ENCODE peak calls at places on chromosomes 11 and 22, in five cellular contexts. I is Right ventricle myocardium superior, Y is RWPE1, G is NCI-H1092 treated with DMSO at 0.1 percent for 48 hours, Z is natural killer cell. L is an unnamed sample.

GRCh38 chr22:33717694-33718396 is 202.4 kb downstream of the LARGE1 start:
- DNase-seq in Z (no peak), Y (no peak), G (no peak), I (peak), L (no peak)

GRCh38 chr22:36212896-36213295 is 11.3 kb upstream of the APOL4 start:
- DNase-seq in Z (no peak), G (no peak), I (peak), Y (no peak), L (no peak)

GRCh38 chr11:383431-383830 is 10.6 kb upstream of the PKP3 start:
- DNase-seq in Z (no peak), I (no peak), G (no peak), Y (no peak), L (no peak)

GRCh38 chr11:121445071-121445768 is 6.9 kb upstream of the SORL1 start:
- DNase-seq in Y (no peak), G (no peak), Z (no peak), I (no peak), L (no peak)

GRCh38 chr11:82701847-82702520 is 31.7 kb downstream of the FAM181B start:
- DNase-seq in I (no peak), G (peak), Y (peak), Z (no peak), L (peak)

GRCh38 chr11:111063711-111064110 is 181.8 kb upstream of the POU2AF2 start:
- DNase-seq in G (no peak), Y (peak), I (no peak), Z (no peak), L (peak)

GRCh38 chr11:113493205-113493604 is 18.0 kb upstream of the DRD2 start:
- DNase-seq in G (no peak), Z (no peak), I (no peak), Y (no peak), L (no peak)

GRCh38 chr11:59172345-59173079 is 580 bp downstream of the DTX4 start:
- DNase-seq in Y (no peak), Z (peak), I (no peak), G (no peak), L (no peak)

GRCh38 chr11:3157381-3158130 is 7.6 kb downstream of the OSBPL5 start:
- DNase-seq in G (no peak), Z (peak), I (peak), Y (no peak), L (no peak)

GRCh38 chr11:10456519-10456918 is 1.5 kb downstream of the AMPD3 start:
- DNase-seq in I (no peak), G (peak), Y (no peak), Z (no peak), L (peak)

GRCh38 chr11:105609341-105609781 is 512 bp upstream of the GRIA4 start:
- DNase-seq in I (no peak), Y (peak), G (peak), Z (no peak), L (peak)

GRCh38 chr22:43171019-43171491 is 15.9 kb downstream of the TTLL12 start:
- DNase-seq in Y (no peak), G (no peak), Z (no peak), I (peak), L (no peak)

GRCh38 chr11:3041699-3042098 is 15.5 kb downstream of the CARS1 start:
- DNase-seq in Z (no peak), Y (no peak), I (peak), G (no peak), L (no peak)

GRCh38 chr11:7651140-7651551 is 22.2 kb downstream of the CYB5R2 start:
- DNase-seq in Y (no peak), G (no peak), I (no peak), Z (no peak), L (no peak)

GRCh38 chr11:79208126-79208525 is 232.7 kb downstream of the TENM4 start:
- DNase-seq in Y (no peak), Z (no peak), I (no peak), G (no peak), L (no peak)

GRCh38 chr11:20601221-20601914 is 2.0 kb downstream of the SLC6A5 start:
- DNase-seq in I (no peak), Z (no peak), Y (no peak), G (no peak), L (no peak)

GRCh38 chr11:34824425-34824824 is 91.8 kb downstream of the APIP start:
- DNase-seq in G (peak), I (no peak), Y (no peak), Z (no peak), L (no peak)

GRCh38 chr11:15584158-15584557 is 469.4 kb downstream of the INSC start:
- DNase-seq in Z (no peak), G (no peak), I (no peak), Y (no peak), L (no peak)

GRCh38 chr11:126341760-126342161 is 13.7 kb upstream of the ST3GAL4 start:
- DNase-seq in I (peak), G (no peak), Z (no peak), Y (peak), L (no peak)

GRCh38 chr22:42283288-42284229 is 13.1 kb upstream of the TCF20 start:
- DNase-seq in Y (no peak), Z (peak), G (peak), I (no peak), L (no peak)

GRCh38 chr11:126115820-126116319 is 53.2 kb upstream of the CDON start:
- DNase-seq in I (peak), Z (no peak), Y (no peak), G (peak), L (peak)